ENCODE peak calls at places on chromosomes 16 and 17, in six cellular contexts. Z is CD8-positive, alpha-beta T cell; Q is pancreas; F is A673; M is H9; R is GM23248. H is an unnamed sample.

GRCh38 chr17:82458885-82459424 is 414 bp downstream of the NARF start:
- DNase-seq in M (no peak), F (no peak), Z (no peak), R (peak; percentile 56), Q (no peak), H (peak; percentile 74)

GRCh38 chr17:40879026-40879425 is 6.0 kb downstream of the KRT20 start:
- DNase-seq in F (no peak), Z (no peak), R (no peak), M (no peak), Q (no peak), H (no peak)

GRCh38 chr17:15490634-15491261 is 23.3 kb upstream of the CDRT4 start:
- DNase-seq in Q (no peak), F (peak; percentile 46), M (peak; percentile 94), Z (no peak), R (peak; percentile 93), H (peak; percentile 83)

GRCh38 chr17:4666296-4666695 is 24.8 kb upstream of the ALOX15 start:
- DNase-seq in Z (no peak), R (no peak), M (no peak), Q (no peak), F (no peak), H (no peak)

GRCh38 chr17:40317345-40317873 is 8.4 kb downstream of the RARA start:
- DNase-seq in Q (no peak), F (peak; percentile 57), R (peak; percentile 87), M (peak; percentile 85), Z (no peak), H (no peak)

GRCh38 chr17:72336026-72336803 is 215.4 kb downstream of the SOX9 start:
- DNase-seq in F (peak; percentile 14), R (no peak), Z (no peak), Q (no peak), M (peak; percentile 66), H (no peak)

GRCh38 chr17:17824780-17825614 is 11.8 kb downstream of the SREBF1 start:
- DNase-seq in F (no peak), R (peak; percentile 72), M (peak; percentile 64), Z (no peak), Q (no peak), H (peak; percentile 82)

GRCh38 chr17:41801374-41802062 is 10.2 kb downstream of the P3H4 start:
- DNase-seq in R (peak; percentile 80), F (peak; percentile 66), Z (peak; percentile 72), M (peak; percentile 92), Q (peak; percentile 87), H (peak; percentile 81)

GRCh38 chr17:43983515-43984411 is 20.7 kb upstream of the NAGS start:
- DNase-seq in Z (no peak), Q (peak; percentile 14), F (no peak), M (peak; percentile 76), R (peak; percentile 42), H (peak; percentile 78)

GRCh38 chr17:56571456-56571855 is 22.0 kb upstream of the NOG start:
- DNase-seq in Z (no peak), R (peak; percentile 19), M (no peak), F (no peak), Q (no peak), H (no peak)

GRCh38 chr16:83779881-83780280 is 27.9 kb upstream of the HSBP1 start:
- DNase-seq in Q (no peak), M (no peak), F (no peak), Z (no peak), R (peak; percentile 48), H (no peak)

GRCh38 chr17:72342582-72343527 is 222.0 kb downstream of the SOX9 start:
- DNase-seq in Z (no peak), F (peak; percentile 66), R (peak; percentile 65), Q (no peak), M (no peak), H (peak; percentile 48)

GRCh38 chr17:31834448-31834847 is 24.6 kb downstream of the COPRS start:
- DNase-seq in M (no peak), Q (no peak), F (no peak), Z (no peak), R (no peak), H (no peak)

GRCh38 chr16:50548659-50549560 is 714 bp downstream of the NKD1 start:
- DNase-seq in Z (no peak), Q (peak; percentile 20), F (peak; percentile 20), M (no peak), R (peak; percentile 59), H (peak; percentile 79)

GRCh38 chr16:8944113-8944765 is 19.5 kb downstream of the USP7 start:
- DNase-seq in Q (no peak), F (no peak), M (no peak), Z (no peak), R (no peak), H (no peak)

GRCh38 chr17:46832306-46832895 is 13.9 kb upstream of the WNT3 start:
- DNase-seq in Q (no peak), Z (no peak), F (no peak), M (peak; percentile 45), R (no peak), H (no peak)

GRCh38 chr16:51416921-51417320 is 265.9 kb upstream of the SALL1 start:
- DNase-seq in Z (no peak), R (peak; percentile 23), Q (no peak), F (no peak), M (no peak), H (no peak)

GRCh38 chr17:18187816-18188761 is 4.5 kb downstream of the ALKBH5 start:
- DNase-seq in F (no peak), M (no peak), Z (no peak), R (peak; percentile 88), Q (no peak), H (peak; percentile 82)

GRCh38 chr16:1788708-1789100 is 4.8 kb downstream of the IGFALS start:
- DNase-seq in M (no peak), F (no peak), R (no peak), Q (no peak), Z (no peak), H (peak; percentile 42)

GRCh38 chr16:4733747-4734062 is 366 bp downstream of the ANKS3 start:
- DNase-seq in F (no peak), Z (no peak), M (no peak), Q (no peak), R (peak; percentile 36), H (no peak)

GRCh38 chr17:31532161-31532515 is 140.7 kb downstream of the RAB11FIP4 start:
- DNase-seq in F (no peak), R (no peak), Z (no peak), M (no peak), Q (no peak), H (no peak)

GRCh38 chr17:47776330-47777197 is 43.5 kb downstream of the TBX21 start:
- DNase-seq in R (peak; percentile 66), Z (no peak), F (peak; percentile 51), Q (peak; percentile 29), M (peak; percentile 46), H (no peak)

GRCh38 chr17:3667366-3668278 is 756 bp downstream of the TAX1BP3 start:
- DNase-seq in Q (peak; percentile 85), F (peak; percentile 80), M (peak; percentile 80), R (peak; percentile 97), Z (peak; percentile 7), H (peak; percentile 93)

GRCh38 chr17:78890111-78890897 is 12.7 kb downstream of the CEP295NL start:
- DNase-seq in Q (no peak), Z (peak; percentile 16), F (peak; percentile 37), M (no peak), R (no peak), H (no peak)

GRCh38 chr17:75394332-75394918 is 11.1 kb downstream of the GRB2 start:
- DNase-seq in Z (no peak), M (no peak), R (peak; percentile 39), F (peak; percentile 20), Q (no peak), H (no peak)

GRCh38 chr17:21041753-21042433 is 918 bp downstream of the USP22 start:
- DNase-seq in R (peak; percentile 82), M (peak; percentile 92), Q (peak; percentile 80), Z (peak; percentile 47), F (peak; percentile 89), H (peak; percentile 92)

GRCh38 chr17:14098246-14098645 is 28.9 kb downstream of the COX10 start:
- DNase-seq in F (no peak), Z (no peak), R (no peak), M (no peak), Q (no peak), H (no peak)

GRCh38 chr17:45749831-45750335 is 34.2 kb upstream of the CRHR1 start:
- DNase-seq in M (no peak), R (no peak), Q (no peak), Z (no peak), F (no peak), H (no peak)

GRCh38 chr17:53129863-53130262 is 692.9 kb upstream of the KIF2B start:
- DNase-seq in Q (no peak), F (no peak), Z (no peak), M (no peak), R (no peak), H (no peak)
- H3K27ac ChIP-seq in Q (no peak overlapping the region), F (no peak overlapping the region), Z (no peak overlapping the region), M (no peak overlapping the region), R (no peak overlapping the region), H (no peak overlapping the region)

GRCh38 chr17:76578376-76578775 is 7.3 kb downstream of the ST6GALNAC2 start:
- DNase-seq in Q (no peak), Z (no peak), R (no peak), F (no peak), M (no peak), H (no peak)
- H3K27ac ChIP-seq in Q (no peak overlapping the region), Z (no peak overlapping the region), R (no peak overlapping the region), F (no peak overlapping the region), M (no peak overlapping the region), H (no peak overlapping the region)

DNA sequence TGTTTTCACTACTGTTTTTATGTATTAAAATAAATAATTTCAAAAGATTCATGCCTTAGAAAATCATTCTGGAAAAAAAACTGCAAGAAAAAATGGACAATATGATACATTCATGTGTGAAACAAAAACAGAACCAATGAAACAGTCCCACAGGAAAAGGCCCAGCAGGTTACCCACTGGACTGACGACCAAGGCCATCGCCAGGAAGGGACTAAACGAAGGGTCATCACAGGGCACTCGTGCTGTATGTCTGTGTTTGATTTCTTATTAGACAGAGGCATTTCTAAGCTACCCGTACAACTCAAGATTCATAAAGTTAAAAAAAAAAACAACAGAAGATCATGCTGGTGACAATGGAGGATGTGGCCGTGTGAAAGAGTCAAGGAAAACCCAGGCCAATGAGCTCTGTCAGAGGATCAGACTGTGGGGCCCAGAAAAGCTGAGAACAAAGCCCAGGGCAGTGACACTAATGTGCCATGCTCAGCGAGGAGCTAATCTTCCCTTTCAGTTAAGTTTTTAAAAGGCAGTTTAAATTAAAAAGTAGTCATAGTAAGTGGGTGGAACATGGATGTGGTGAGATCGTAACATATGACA is 31.8 kb downstream of the NSMCE1 start:
- DNase-seq in R (no peak), M (no peak), F (no peak), Q (no peak), Z (no peak), H (no peak)
- H3K27ac ChIP-seq in R (no peak overlapping the region), M (no peak overlapping the region), F (peak overlapping the region; percentile 37), Q (peak overlapping the region; percentile 70), Z (peak overlapping the region; percentile 90), H (no peak overlapping the region)

DNA sequence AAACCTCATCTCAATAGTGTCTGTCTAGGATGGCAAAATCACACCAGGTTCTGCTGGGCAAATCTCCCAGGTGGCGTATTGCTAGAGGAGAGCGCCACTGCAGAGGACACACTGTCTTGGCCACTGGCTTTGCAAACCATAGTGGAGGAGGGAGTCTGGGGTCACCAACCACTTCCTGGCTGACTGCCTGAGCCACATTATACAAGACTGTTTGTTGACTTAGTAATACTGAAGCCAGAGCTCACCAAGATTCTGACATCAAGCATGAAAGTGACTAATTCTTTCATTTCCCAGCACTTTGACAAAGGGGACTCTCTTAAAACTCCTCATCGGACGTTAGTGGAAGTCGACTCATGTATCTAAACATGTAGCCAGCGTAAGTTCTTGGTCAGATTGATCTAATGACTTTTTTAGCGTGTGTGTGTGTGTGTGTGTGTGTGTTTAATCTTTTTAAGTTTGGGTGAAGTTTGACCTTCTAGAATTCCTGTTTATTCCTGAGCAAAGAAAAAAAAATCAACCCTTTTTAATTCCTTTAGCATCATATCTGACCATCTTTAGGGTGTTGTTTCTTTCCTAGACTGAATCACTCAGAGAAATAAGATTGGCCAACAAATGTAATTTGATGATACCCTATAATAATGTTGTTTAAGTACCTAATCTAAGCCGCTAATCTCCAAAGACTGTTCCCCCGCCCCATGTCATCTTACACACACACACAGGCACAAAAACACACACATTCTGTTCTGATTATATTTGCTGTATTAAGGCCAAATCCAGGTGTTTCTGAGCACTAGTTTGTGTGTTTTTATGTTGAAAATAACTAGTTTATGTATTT is 13.8 kb downstream of the PITPNC1 start:
- DNase-seq in Q (peak; percentile 81), Z (peak; percentile 41), F (peak; percentile 38), R (peak; percentile 95), M (no peak), H (peak; percentile 67)
- H3K27ac ChIP-seq in Q (peak overlapping the region; percentile 74), Z (peak overlapping the region; percentile 62), F (no peak overlapping the region), R (peak overlapping the region; percentile 81), M (no peak overlapping the region), H (no peak overlapping the region)